ENCODE peak calls at places on chromosomes 2 and 18, in ten cellular contexts. Q is breast epithelium, G is HCT116, F is transverse colon, N is sigmoid colon, L is SK-N-SH, K is prostate gland, I is stomach, B is endothelial cell of umbilical vein, Y is HepG2. Z is an unnamed sample.

GRCh38 chr2:240603846-240604245 is 17.3 kb downstream of the CAPN10 start:
- DNase-seq in Q (no peak), G (no peak), F (peak; percentile 9), N (peak; percentile 54), L (no peak), K (no peak), I (no peak), B (no peak), Y (no peak), Z (no peak)

GRCh38 chr18:76672627-76673026 is 149.7 kb upstream of the ZNF236 start:
- DNase-seq in Q (no peak), G (no peak), F (no peak), N (no peak), L (no peak), K (no peak), I (no peak), B (no peak), Y (no peak), Z (no peak)

GRCh38 chr2:227370791-227371312 is 8.3 kb downstream of the TM4SF20 start:
- DNase-seq in Q (no peak), G (no peak), F (no peak), N (peak; percentile 70), L (no peak), K (no peak), I (no peak), B (no peak), Y (peak; percentile 33), Z (no peak)

GRCh38 chr2:169709970-169710369 is 15.7 kb downstream of the PHOSPHO2 start:
- DNase-seq in Q (no peak), G (no peak), F (peak; percentile 46), N (no peak), L (no peak), K (no peak), I (peak; percentile 56), B (peak; percentile 31), Y (no peak), Z (no peak)

GRCh38 chr2:182365855-182366254 is 61.0 kb downstream of the PDE1A start:
- DNase-seq in Q (no peak), G (no peak), F (no peak), N (no peak), L (no peak), K (no peak), I (no peak), B (no peak), Y (no peak), Z (no peak)

GRCh38 chr2:78701546-78701945 is 324.0 kb upstream of the REG3G start:
- DNase-seq in Q (no peak), G (no peak), F (no peak), N (no peak), L (no peak), K (no peak), I (no peak), B (no peak), Y (no peak), Z (no peak)

GRCh38 chr2:104102615-104103014 is 751.3 kb upstream of the POU3F3 start:
- DNase-seq in Q (no peak), G (no peak), F (no peak), N (no peak), L (no peak), K (no peak), I (no peak), B (no peak), Y (no peak), Z (no peak)

GRCh38 chr2:201879986-201880385 is 73.6 kb downstream of the CDK15 start:
- DNase-seq in Q (no peak), G (no peak), F (no peak), N (no peak), L (no peak), K (no peak), I (no peak), B (no peak), Y (no peak), Z (no peak)

GRCh38 chr2:159202568-159203071 is 83.9 kb downstream of the WDSUB1 start:
- DNase-seq in Q (no peak), G (no peak), F (peak; percentile 29), N (peak; percentile 81), L (no peak), K (no peak), I (no peak), B (no peak), Y (peak; percentile 20), Z (no peak)
- H3K4me3 ChIP-seq in Q (no peak overlapping the region), G (no peak overlapping the region), F (no peak overlapping the region), N (no peak overlapping the region), L (no peak overlapping the region), K (no peak overlapping the region), I (no peak overlapping the region), B (no peak overlapping the region), Y (no peak overlapping the region), Z (no peak overlapping the region)

GRCh38 chr2:120592084-120592483 is 143.6 kb upstream of the GLI2 start:
- DNase-seq in Q (no peak), G (no peak), F (no peak), N (no peak), L (no peak), K (no peak), I (no peak), B (no peak), Y (no peak), Z (no peak)

GRCh38 chr2:120591572-120591971 is 144.1 kb upstream of the GLI2 start:
- DNase-seq in Q (no peak), G (no peak), F (no peak), N (no peak), L (no peak), K (no peak), I (no peak), B (no peak), Y (no peak), Z (no peak)

GRCh38 chr2:120587997-120588336 is 147.7 kb upstream of the GLI2 start:
- DNase-seq in Q (no peak), G (no peak), F (no peak), N (no peak), L (no peak), K (no peak), I (no peak), B (no peak), Y (no peak), Z (no peak)

GRCh38 chr2:120590841-120591240 is 144.8 kb upstream of the GLI2 start:
- DNase-seq in Q (no peak), G (no peak), F (no peak), N (no peak), L (no peak), K (no peak), I (no peak), B (no peak), Y (no peak), Z (no peak)

GRCh38 chr2:120589782-120590608 is 145.7 kb upstream of the GLI2 start:
- DNase-seq in Q (no peak), G (no peak), F (no peak), N (no peak), L (no peak), K (no peak), I (no peak), B (peak; percentile 92), Y (peak; percentile 22), Z (no peak)
- TF ChIP-seq POLR2AphosphoS5 in Q (no peak), G (no peak), F (no peak), N (no peak), L (no peak), K (no peak), I (no peak), B (no peak), Y (no peak), Z (no peak)

DNA sequence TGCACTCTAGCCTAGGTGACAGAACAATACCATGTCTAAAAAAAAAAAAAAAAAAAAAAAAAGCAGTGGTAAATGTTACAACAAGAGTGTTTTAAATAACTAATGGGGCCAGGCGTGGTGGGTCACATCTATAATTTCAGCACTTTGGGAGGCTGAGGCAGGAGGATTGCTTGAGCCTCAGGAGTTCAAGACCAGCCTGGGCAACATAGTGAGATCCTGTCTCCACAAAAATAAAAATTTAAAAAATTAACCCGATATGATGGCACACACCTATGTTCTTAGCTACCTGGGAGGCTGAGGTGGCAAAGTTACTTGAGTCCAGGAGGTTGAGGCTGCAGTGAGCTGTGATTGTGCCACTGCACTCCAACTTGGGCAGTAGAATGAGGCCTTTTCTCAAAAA is 37.1 kb downstream of the PAPOLG start:
- DNase-seq in Q (no peak), G (no peak), F (no peak), N (no peak), L (no peak), K (no peak), I (no peak), B (no peak), Y (no peak), Z (no peak)
- H3K36me3 ChIP-seq in Q (peaks cover 14% of the 10 kb centered on the region), G (peaks cover 43% of the 10 kb centered on the region), F (peaks cover 35% of the 10 kb centered on the region), N (peaks cover 66% of the 10 kb centered on the region), L (peaks cover 54% of the 10 kb centered on the region), K (no peaks in the 10 kb centered on the region), I (peaks cover 99% of the 10 kb centered on the region), B (peaks cover 12% of the 10 kb centered on the region), Y (peaks cover 66% of the 10 kb centered on the region), Z (peaks cover 68% of the 10 kb centered on the region)

GRCh38 chr2:109613922-109614714 is at the start of the genes SEPTIN10 and SOWAHC:
- DNase-seq in Q (peak; percentile 93), G (peak; percentile 97), F (peak; percentile 96), N (peak; percentile 99), L (peak; percentile 98), K (peak; percentile 94), I (peak; percentile 94), B (peak; percentile 99), Y (peak; percentile 98), Z (peak; percentile 83)

GRCh38 chr2:109616184-109616583 is 2.0 kb downstream of the SOWAHC start:
- DNase-seq in Q (no peak), G (no peak), F (no peak), N (no peak), L (no peak), K (no peak), I (no peak), B (no peak), Y (no peak), Z (no peak)

GRCh38 chr2:109612991-109613921 is 510 bp downstream of the SEPTIN10 start:
- DNase-seq in Q (no peak), G (no peak), F (peak; percentile 63), N (peak; percentile 87), L (peak; percentile 76), K (peak; percentile 30), I (peak; percentile 39), B (peak; percentile 72), Y (peak; percentile 48), Z (no peak)

GRCh38 chr2:109615637-109616144 is 1.5 kb downstream of the SOWAHC start:
- DNase-seq in Q (no peak), G (no peak), F (peak; percentile 47), N (no peak), L (no peak), K (no peak), I (no peak), B (no peak), Y (peak; percentile 73), Z (no peak)

DNA sequence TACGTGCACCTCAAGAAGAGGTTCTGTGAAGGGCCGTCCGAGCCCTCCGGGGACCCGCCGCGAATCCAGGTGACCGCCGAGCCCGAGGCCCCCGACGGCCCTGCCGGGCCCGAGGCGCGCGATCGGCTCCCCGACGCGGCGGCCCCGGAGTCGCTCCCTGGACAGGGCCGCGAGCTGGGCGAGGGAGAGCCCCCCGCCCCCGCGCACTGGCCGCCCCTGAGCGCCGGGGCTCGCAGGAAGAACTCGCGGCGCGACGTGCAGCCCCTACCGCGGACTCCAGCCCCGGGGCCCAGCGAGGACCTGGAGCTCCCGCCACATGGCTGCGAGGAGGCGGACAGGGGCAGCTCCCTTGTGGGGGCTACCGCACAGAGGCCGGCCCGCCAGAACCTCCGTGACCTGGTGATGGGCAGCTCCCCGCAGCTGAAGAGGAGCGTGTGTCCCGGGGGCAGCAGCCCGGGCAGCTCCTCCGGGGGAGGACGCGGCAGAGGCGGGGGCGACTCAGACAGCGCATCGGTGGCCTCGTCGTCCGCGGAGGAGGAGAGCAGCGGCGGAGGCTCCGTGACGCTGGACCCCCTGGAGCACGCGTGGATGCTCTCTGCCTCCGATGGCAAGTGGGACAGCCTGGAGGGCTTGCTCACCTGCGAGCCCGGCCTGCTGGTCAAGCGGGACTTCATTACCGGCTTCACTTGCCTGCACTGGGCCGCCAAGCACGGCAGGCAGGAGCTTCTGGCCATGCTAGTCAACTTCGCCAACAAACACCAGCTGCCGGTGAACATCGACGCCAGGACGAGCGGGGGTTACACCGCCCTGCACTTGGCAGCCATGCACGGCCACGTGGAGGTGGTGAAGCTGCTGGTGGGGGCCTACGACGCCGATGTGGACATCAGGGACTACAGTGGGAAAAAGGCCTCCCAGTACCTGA is 812 bp downstream of the SOWAHC start:
- DNase-seq in Q (no peak), G (no peak), F (peak; percentile 31), N (peak; percentile 71), L (peak; percentile 72), K (no peak), I (no peak), B (peak; percentile 25), Y (no peak), Z (no peak)
- H3K4me3 ChIP-seq in Q (peak overlapping the region; percentile 65), G (peak overlapping the region; percentile 47), F (peak overlapping the region; percentile 63), N (peak overlapping the region; percentile 66), L (peak overlapping the region; percentile 84), K (peak overlapping the region; percentile 98), I (peak overlapping the region; percentile 81), B (peak overlapping the region; percentile 81), Y (peak overlapping the region; percentile 94), Z (peak overlapping the region; percentile 100)

Z was measured in SK-N-MC.